ENCODE peak calls at places on chromosomes 7 and 10, in five cellular contexts. One of them, this sample, is unnamed.
A peak's percentile ranks its signal among the peaks of the same experiment; 100 is the strongest.

GRCh38 chr7:139691253-139691781 is 86.5 kb downstream of the HIPK2 start:
- DNase-seq in IMR-90: no peak
- DNase-seq in CD4-positive, CD25-positive, alpha-beta regulatory T cell: no peak
- DNase-seq in A673: no peak
- DNase-seq in right cardiac atrium: peak; percentile 89
- DNase-seq in this sample: no peak

GRCh38 chr10:86966008-86966654 is 2.2 kb upstream of the ADIRF start:
- DNase-seq in CD4-positive, CD25-positive, alpha-beta regulatory T cell: peak; percentile 44
- DNase-seq in right cardiac atrium: no peak
- DNase-seq in A673: no peak
- DNase-seq in IMR-90: no peak
- DNase-seq in this sample: no peak

GRCh38 chr7:115357213-115357999 is 435.5 kb downstream of the MDFIC start:
- DNase-seq in IMR-90: peak; percentile 94
- DNase-seq in right cardiac atrium: no peak
- DNase-seq in A673: peak; percentile 1
- DNase-seq in CD4-positive, CD25-positive, alpha-beta regulatory T cell: no peak
- DNase-seq in this sample: peak; percentile 88

GRCh38 chr10:75102830-75103673 is 8.4 kb upstream of the SAMD8 start:
- DNase-seq in CD4-positive, CD25-positive, alpha-beta regulatory T cell: no peak
- DNase-seq in right cardiac atrium: no peak
- DNase-seq in A673: no peak
- DNase-seq in IMR-90: no peak
- DNase-seq in this sample: no peak

GRCh38 chr7:155365146-155365874 is 67.6 kb downstream of the INSIG1 start:
- DNase-seq in right cardiac atrium: no peak
- DNase-seq in A673: no peak
- DNase-seq in IMR-90: no peak
- DNase-seq in CD4-positive, CD25-positive, alpha-beta regulatory T cell: no peak
- DNase-seq in this sample: peak; percentile 69

GRCh38 chr10:88012627-88013026 is 149.2 kb downstream of the PTEN start:
- DNase-seq in CD4-positive, CD25-positive, alpha-beta regulatory T cell: no peak
- DNase-seq in right cardiac atrium: no peak
- DNase-seq in IMR-90: no peak
- DNase-seq in A673: no peak
- DNase-seq in this sample: no peak

GRCh38 chr7:28868700-28869099 is 89.4 kb downstream of the TRIL start:
- DNase-seq in right cardiac atrium: no peak
- DNase-seq in IMR-90: no peak
- DNase-seq in A673: no peak
- DNase-seq in CD4-positive, CD25-positive, alpha-beta regulatory T cell: no peak
- DNase-seq in this sample: no peak

GRCh38 chr10:122374859-122375721 is 582 bp downstream of the PLEKHA1 start:
- DNase-seq in IMR-90: peak; percentile 47
- DNase-seq in CD4-positive, CD25-positive, alpha-beta regulatory T cell: peak; percentile 60
- DNase-seq in right cardiac atrium: peak; percentile 81
- DNase-seq in A673: peak; percentile 60
- DNase-seq in this sample: peak; percentile 55

GRCh38 chr7:100968031-100968430 is 1.3 kb upstream of the MUC12 start:
- DNase-seq in CD4-positive, CD25-positive, alpha-beta regulatory T cell: no peak
- DNase-seq in A673: no peak
- DNase-seq in right cardiac atrium: no peak
- DNase-seq in IMR-90: no peak
- DNase-seq in this sample: no peak

GRCh38 chr7:1176891-1177373 is 16.9 kb upstream of the ZFAND2A start:
- DNase-seq in CD4-positive, CD25-positive, alpha-beta regulatory T cell: peak; percentile 77
- DNase-seq in IMR-90: peak; percentile 31
- DNase-seq in A673: peak; percentile 89
- DNase-seq in right cardiac atrium: peak; percentile 79
- DNase-seq in this sample: peak; percentile 62

DNA sequence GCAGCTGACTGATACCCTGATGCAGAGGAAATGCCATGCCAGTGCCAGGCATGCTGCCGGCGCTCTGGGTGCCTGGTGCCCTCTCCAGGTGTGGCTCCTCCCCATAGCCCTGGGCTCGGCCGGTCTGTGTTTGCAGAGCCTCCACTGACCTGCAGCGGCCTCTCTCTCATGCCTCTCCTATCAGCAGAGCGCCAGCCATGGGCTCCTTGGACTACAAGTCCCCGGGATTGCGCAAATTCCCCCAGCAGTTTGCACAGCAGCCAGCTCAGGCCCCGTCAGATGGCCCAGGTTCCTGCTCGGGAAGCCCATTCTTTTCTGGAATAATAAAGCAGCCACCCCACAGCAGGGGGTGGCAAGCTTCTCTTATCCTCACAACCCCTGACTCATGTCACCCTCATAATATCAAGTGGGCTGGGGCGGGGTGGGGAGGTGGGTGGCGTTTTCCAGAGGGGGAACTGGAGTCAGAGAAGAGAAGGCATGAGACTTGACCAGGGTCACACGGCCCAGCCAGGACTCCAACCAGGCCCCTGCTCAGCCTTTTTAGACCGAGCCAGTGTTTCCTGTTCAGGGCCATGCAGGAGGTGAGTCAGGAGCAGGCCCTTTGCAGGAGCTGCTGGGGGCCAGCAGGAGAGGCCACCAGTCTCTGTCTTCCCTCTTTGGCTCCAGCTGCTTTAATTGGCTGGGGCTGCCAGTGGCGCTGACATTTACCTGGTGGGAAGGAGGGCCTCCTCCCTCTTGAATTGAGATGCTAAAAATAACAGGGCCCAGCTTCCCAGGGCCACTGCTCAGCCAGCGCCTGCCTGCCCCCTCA is 58.6 kb downstream of the ZMIZ1 start:
- DNase-seq in right cardiac atrium: peak; percentile 91
- DNase-seq in IMR-90: peak; percentile 86
- DNase-seq in A673: peak; percentile 84
- DNase-seq in CD4-positive, CD25-positive, alpha-beta regulatory T cell: no peak
- DNase-seq in this sample: no peak
- H3K4me1 ChIP-seq in right cardiac atrium: peaks cover 49% of the 10 kb centered on the region
- H3K4me1 ChIP-seq in IMR-90: peaks cover 48% of the 10 kb centered on the region
- H3K4me1 ChIP-seq in A673: peaks cover 47% of the 10 kb centered on the region
- H3K4me1 ChIP-seq in CD4-positive, CD25-positive, alpha-beta regulatory T cell: peaks cover 3% of the 10 kb centered on the region
- H3K4me1 ChIP-seq in this sample: peaks cover 74% of the 10 kb centered on the region

GRCh38 chr7:30157217-30157616 is 22.4 kb downstream of the MTURN start:
- DNase-seq in IMR-90: no peak
- DNase-seq in CD4-positive, CD25-positive, alpha-beta regulatory T cell: peak; percentile 62
- DNase-seq in A673: no peak
- DNase-seq in right cardiac atrium: no peak
- DNase-seq in this sample: peak; percentile 42

GRCh38 chr7:30162133-30162532 is 27.3 kb downstream of the MTURN start:
- DNase-seq in CD4-positive, CD25-positive, alpha-beta regulatory T cell: peak; percentile 21
- DNase-seq in IMR-90: no peak
- DNase-seq in right cardiac atrium: no peak
- DNase-seq in A673: no peak
- DNase-seq in this sample: no peak

GRCh38 chr7:30160329-30160728 is 25.5 kb downstream of the MTURN start:
- DNase-seq in CD4-positive, CD25-positive, alpha-beta regulatory T cell: no peak
- DNase-seq in right cardiac atrium: no peak
- DNase-seq in A673: no peak
- DNase-seq in IMR-90: no peak
- DNase-seq in this sample: no peak

GRCh38 chr7:30159153-30159552 is 24.4 kb downstream of the MTURN start:
- DNase-seq in A673: no peak
- DNase-seq in IMR-90: no peak
- DNase-seq in CD4-positive, CD25-positive, alpha-beta regulatory T cell: no peak
- DNase-seq in right cardiac atrium: no peak
- DNase-seq in this sample: no peak

DNA sequence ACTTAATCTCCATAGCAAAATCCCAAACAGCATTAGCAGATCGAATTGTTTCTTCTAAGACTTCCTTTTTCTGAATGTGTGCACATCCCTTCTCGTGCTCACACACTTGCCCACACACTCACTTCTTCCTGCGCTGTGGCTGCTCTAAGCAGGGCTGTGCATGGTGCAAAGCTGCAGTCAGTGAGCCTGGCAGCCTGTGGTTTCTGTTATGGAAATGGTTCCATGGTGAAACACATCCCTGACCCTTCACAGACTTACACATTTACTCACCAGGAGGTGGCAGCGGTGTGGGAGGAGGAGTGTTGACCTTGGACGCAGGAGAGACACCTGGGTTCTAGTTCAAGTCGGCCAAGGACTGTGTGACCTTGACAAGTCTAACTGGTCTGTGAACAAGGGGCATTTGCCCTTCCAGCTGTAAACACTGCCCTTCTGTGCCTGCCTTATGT is 24.9 kb downstream of the MTURN start:
- DNase-seq in right cardiac atrium: peak; percentile 60
- DNase-seq in IMR-90: peak; percentile 45
- DNase-seq in CD4-positive, CD25-positive, alpha-beta regulatory T cell: peak; percentile 32
- DNase-seq in A673: no peak
- DNase-seq in this sample: peak; percentile 32
- H3K4me1 ChIP-seq in right cardiac atrium: peaks cover 2% of the 10 kb centered on the region
- H3K4me1 ChIP-seq in IMR-90: peaks cover 2% of the 10 kb centered on the region
- H3K4me1 ChIP-seq in CD4-positive, CD25-positive, alpha-beta regulatory T cell: peaks cover 23% of the 10 kb centered on the region
- H3K4me1 ChIP-seq in A673: no peaks in the 10 kb centered on the region
- H3K4me1 ChIP-seq in this sample: peaks cover 13% of the 10 kb centered on the region

GRCh38 chr7:19248681-19249080 is 103.5 kb upstream of the FERD3L start:
- DNase-seq in CD4-positive, CD25-positive, alpha-beta regulatory T cell: no peak
- DNase-seq in right cardiac atrium: no peak
- DNase-seq in IMR-90: peak; percentile 70
- DNase-seq in A673: no peak
- DNase-seq in this sample: no peak
- H3K4me1 ChIP-seq in CD4-positive, CD25-positive, alpha-beta regulatory T cell: no peaks in the 10 kb centered on the region
- H3K4me1 ChIP-seq in right cardiac atrium: no peaks in the 10 kb centered on the region
- H3K4me1 ChIP-seq in IMR-90: peaks cover 2% of the 10 kb centered on the region
- H3K4me1 ChIP-seq in A673: no peaks in the 10 kb centered on the region
- H3K4me1 ChIP-seq in this sample: no peaks in the 10 kb centered on the region

DNA sequence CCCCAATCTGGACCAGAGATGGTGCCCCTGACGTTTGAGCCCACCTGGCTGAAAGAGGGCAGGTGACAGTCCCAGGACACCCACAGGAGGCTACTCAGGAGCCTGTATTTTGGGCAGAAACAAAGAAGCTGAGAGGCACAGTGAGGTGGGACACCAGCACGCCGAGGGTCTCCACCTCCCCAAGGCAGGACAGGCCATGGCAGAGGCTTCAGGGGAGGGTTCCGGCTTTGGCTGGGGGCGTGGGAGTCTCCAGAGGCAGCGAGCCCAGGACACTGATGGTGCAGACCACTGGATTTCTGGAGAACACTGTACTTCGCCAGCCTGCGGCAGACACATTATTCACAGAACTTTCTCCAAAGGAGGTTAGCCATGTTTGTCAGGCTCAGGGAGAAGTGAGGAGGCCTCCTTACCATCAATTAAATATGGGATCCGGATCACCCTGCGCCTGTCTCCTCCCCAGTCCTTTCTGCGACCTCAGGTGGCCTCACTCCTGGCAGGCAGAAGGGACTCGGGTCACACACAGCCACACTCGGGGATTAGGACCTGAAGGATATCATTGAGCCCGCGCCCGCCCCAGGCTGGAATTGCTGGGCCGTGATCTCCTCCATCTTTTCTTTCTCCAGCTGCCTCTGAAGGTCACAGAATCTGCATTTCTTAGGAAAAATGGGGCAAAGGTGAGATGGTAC is 98.3 kb downstream of the MKI67 start:
- DNase-seq in A673: no peak
- DNase-seq in CD4-positive, CD25-positive, alpha-beta regulatory T cell: no peak
- DNase-seq in IMR-90: no peak
- DNase-seq in right cardiac atrium: no peak
- DNase-seq in this sample: no peak
- H3K4me1 ChIP-seq in A673: peaks cover 38% of the 10 kb centered on the region
- H3K4me1 ChIP-seq in CD4-positive, CD25-positive, alpha-beta regulatory T cell: peaks cover 3% of the 10 kb centered on the region
- H3K4me1 ChIP-seq in IMR-90: no peaks in the 10 kb centered on the region
- H3K4me1 ChIP-seq in right cardiac atrium: no peaks in the 10 kb centered on the region
- H3K4me1 ChIP-seq in this sample: peaks cover 35% of the 10 kb centered on the region

GRCh38 chr7:70723339-70723738 is 408.6 kb upstream of the GALNT17 start:
- DNase-seq in CD4-positive, CD25-positive, alpha-beta regulatory T cell: no peak
- DNase-seq in A673: no peak
- DNase-seq in IMR-90: no peak
- DNase-seq in right cardiac atrium: no peak
- DNase-seq in this sample: no peak
- H3K4me1 ChIP-seq in CD4-positive, CD25-positive, alpha-beta regulatory T cell: no peaks in the 10 kb centered on the region
- H3K4me1 ChIP-seq in A673: peaks cover 19% of the 10 kb centered on the region
- H3K4me1 ChIP-seq in IMR-90: no peaks in the 10 kb centered on the region
- H3K4me1 ChIP-seq in right cardiac atrium: no peaks in the 10 kb centered on the region
- H3K4me1 ChIP-seq in this sample: no peaks in the 10 kb centered on the region